ENCODE peak calls at places on chromosomes 7 and 10, in eight cellular contexts. V is astrocyte of the spinal cord; P is endothelial cell; K is WTC11; Q is GM20000; H is CD8-positive, alpha-beta T cell; D is thoracic aorta; S is HFFc6. O is an unnamed sample.

GRCh38 chr7:130986271-130986690 is 252.3 kb upstream of the KLF14 start:
- DNase-seq in Q (no peak), D (no peak), P (no peak), V (no peak), H (no peak), K (no peak), S (no peak), O (no peak)

GRCh38 chr10:84634636-84635035 is 306.2 kb downstream of the CCSER2 start:
- DNase-seq in D (no peak), H (no peak), K (no peak), V (no peak), P (no peak), Q (no peak), S (no peak), O (no peak)

GRCh38 chr7:69211739-69212138 is 386.5 kb upstream of the AUTS2 start:
- DNase-seq in K (peak), S (no peak), V (no peak), D (no peak), H (no peak), P (no peak), Q (no peak), O (peak)

GRCh38 chr10:130787252-130787651 is 524.3 kb downstream of the TCERG1L start:
- DNase-seq in V (no peak), D (no peak), S (no peak), H (no peak), K (no peak), Q (no peak), P (no peak), O (no peak)

GRCh38 chr10:22454634-22455033 is 109.3 kb downstream of the SPAG6 start:
- DNase-seq in V (no peak), P (no peak), D (no peak), S (no peak), H (no peak), K (no peak), Q (no peak), O (no peak)

GRCh38 chr10:130994845-130995244 is 316.7 kb downstream of the TCERG1L start:
- DNase-seq in K (no peak), H (no peak), D (no peak), V (no peak), Q (no peak), S (no peak), P (no peak), O (no peak)

GRCh38 chr7:75879771-75880184 is 944 bp downstream of the RHBDD2 start:
- DNase-seq in P (no peak), D (no peak), Q (no peak), K (no peak), H (no peak), V (peak), S (peak), O (no peak)

GRCh38 chr7:117386125-117386709 is 41.1 kb downstream of the ASZ1 start:
- DNase-seq in S (peak), Q (no peak), P (no peak), K (no peak), D (no peak), V (peak), H (no peak), O (no peak)

GRCh38 chr7:96996111-96996936 is 9.0 kb upstream of the DLX6 start:
- DNase-seq in K (no peak), V (no peak), D (no peak), S (no peak), Q (peak), P (no peak), H (no peak), O (peak)

GRCh38 chr10:49651917-49652316 is 27.5 kb upstream of the C10orf53 start:
- DNase-seq in H (no peak), P (no peak), V (no peak), S (no peak), D (no peak), Q (no peak), K (no peak), O (no peak)

GRCh38 chr10:118900617-118901016 is 128.9 kb upstream of the NANOS1 start:
- DNase-seq in H (no peak), K (no peak), V (no peak), S (no peak), Q (no peak), P (no peak), D (no peak), O (no peak)

GRCh38 chr7:19114591-19114855 is 2.9 kb downstream of the TWIST1 start:
- DNase-seq in S (peak), P (no peak), Q (no peak), H (no peak), D (no peak), V (no peak), K (no peak), O (no peak)

GRCh38 chr7:156820445-156821063 is 72.4 kb downstream of the LMBR1 start:
- DNase-seq in P (no peak), Q (no peak), S (no peak), H (no peak), D (no peak), K (no peak), V (no peak), O (peak)
- TF ChIP-seq CTCF in P (peak), Q (peak), S (peak), H (no peak), D (no peak), K (peak), V (peak), O (peak)

GRCh38 chr7:155524018-155524556 is 22.3 kb downstream of the CNPY1 start:
- DNase-seq in S (no peak), P (no peak), K (no peak), D (no peak), H (no peak), V (no peak), Q (no peak), O (peak)
- TF ChIP-seq CTCF in S (no peak), P (no peak), K (no peak), D (no peak), H (no peak), V (no peak), Q (no peak), O (no peak)

DNA sequence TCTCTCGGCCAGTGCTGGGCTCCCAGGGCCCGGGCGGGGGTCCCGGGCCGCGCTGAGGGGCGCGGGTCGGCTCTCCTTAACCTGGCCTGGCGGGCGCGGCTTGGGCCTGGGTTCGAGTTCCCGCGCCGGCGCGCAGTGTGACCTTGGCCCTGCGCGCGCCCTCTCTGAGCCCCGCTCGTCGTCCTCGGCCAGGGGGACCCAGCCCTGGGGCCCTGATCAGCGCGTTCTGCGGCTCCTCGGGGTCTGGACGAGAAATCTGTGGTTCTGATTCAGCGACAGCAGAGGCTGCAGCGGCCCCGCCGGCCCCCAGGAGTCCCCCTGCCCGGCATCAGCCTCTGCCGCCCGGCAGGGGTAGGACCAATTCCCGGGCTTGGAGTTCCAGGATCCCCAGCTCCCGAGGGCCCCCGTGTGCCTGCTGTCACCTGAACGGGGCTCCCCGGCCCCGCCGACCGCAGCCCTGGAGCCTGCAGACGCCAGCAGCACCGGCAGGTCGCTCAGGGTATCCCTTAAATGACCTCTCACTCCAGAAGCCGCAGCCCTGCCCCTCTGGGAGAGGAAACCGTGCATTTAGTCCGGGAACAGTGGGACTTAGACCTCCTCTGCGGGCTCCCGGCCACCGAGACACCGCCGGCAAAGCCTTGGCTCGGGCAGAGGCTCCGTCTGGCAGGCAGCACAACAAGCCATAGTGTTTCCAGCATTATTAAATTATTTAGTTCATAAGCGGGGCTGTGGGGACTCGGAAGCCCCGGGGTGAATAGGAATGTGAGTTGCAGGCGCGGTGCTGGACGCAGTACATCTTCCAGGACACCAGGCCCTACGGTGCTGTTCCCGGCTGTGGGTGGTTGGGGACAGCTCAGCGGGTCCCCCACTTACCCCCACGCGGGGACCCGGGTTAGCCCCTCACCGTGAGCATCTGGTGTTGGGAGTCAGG is 572 bp downstream of the CHST12 start:
- DNase-seq in V (peak), Q (peak), S (peak), P (peak), D (no peak), H (peak), K (peak), O (peak)
- TF ChIP-seq CTCF in V (peak), Q (no peak), S (peak), P (no peak), D (peak), H (no peak), K (no peak), O (peak)

GRCh38 chr7:21550821-21551531 is 8.1 kb downstream of the DNAH11 start:
- DNase-seq in S (no peak), H (no peak), Q (no peak), D (no peak), V (no peak), P (no peak), K (peak), O (peak)
- TF ChIP-seq CTCF in S (no peak), H (no peak), Q (no peak), D (no peak), V (no peak), P (no peak), K (no peak), O (peak)

O was measured in endodermal cell.